ENCODE peak calls at places on chromosomes 3 and 15, in five cellular contexts. One of them, this sample, is unnamed.

GRCh38 chr15:52379395-52380111 is 83.9 kb upstream of the MYO5C start:
- DNase-seq in HepG2: no peak
- DNase-seq in K562: no peak
- DNase-seq in HCT116: no peak
- DNase-seq in GM12878: peak; percentile 91
- DNase-seq in this sample: no peak

GRCh38 chr3:189820365-189820720 is 189.2 kb downstream of the TP63 start:
- DNase-seq in K562: no peak
- DNase-seq in HepG2: no peak
- DNase-seq in GM12878: peak; percentile 23
- DNase-seq in HCT116: no peak
- DNase-seq in this sample: no peak

GRCh38 chr3:135229018-135229495 is 434.0 kb downstream of the EPHB1 start:
- DNase-seq in HCT116: no peak
- DNase-seq in K562: no peak
- DNase-seq in HepG2: no peak
- DNase-seq in GM12878: no peak
- DNase-seq in this sample: no peak

GRCh38 chr15:81548350-81549116 is 174.5 kb upstream of the TMC3 start:
- DNase-seq in HepG2: no peak
- DNase-seq in HCT116: no peak
- DNase-seq in K562: no peak
- DNase-seq in GM12878: no peak
- DNase-seq in this sample: no peak

GRCh38 chr3:184332370-184333090 is 4.9 kb upstream of the FAM131A start:
- DNase-seq in GM12878: no peak
- DNase-seq in K562: no peak
- DNase-seq in HepG2: no peak
- DNase-seq in HCT116: no peak
- DNase-seq in this sample: no peak

GRCh38 chr15:69976366-69976994 is 121.2 kb downstream of the TLE3 start:
- DNase-seq in HCT116: no peak
- DNase-seq in K562: peak; percentile 53
- DNase-seq in HepG2: peak; percentile 21
- DNase-seq in GM12878: no peak
- DNase-seq in this sample: peak; percentile 70

GRCh38 chr15:68326711-68327412 is 49.3 kb downstream of the FEM1B start:
- DNase-seq in HepG2: no peak
- DNase-seq in GM12878: no peak
- DNase-seq in HCT116: no peak
- DNase-seq in K562: no peak
- DNase-seq in this sample: no peak

GRCh38 chr15:41417418-41417811 is 520 bp downstream of the RTF1 start:
- DNase-seq in GM12878: no peak
- DNase-seq in HepG2: no peak
- DNase-seq in HCT116: no peak
- DNase-seq in K562: peak; percentile 59
- DNase-seq in this sample: no peak

GRCh38 chr3:124172846-124173245 is 180.9 kb upstream of the ROPN1 start:
- DNase-seq in K562: no peak
- DNase-seq in GM12878: no peak
- DNase-seq in HCT116: no peak
- DNase-seq in HepG2: no peak
- DNase-seq in this sample: no peak

GRCh38 chr3:74839591-74839990 is 225.1 kb upstream of the CNTN3 start:
- DNase-seq in GM12878: no peak
- DNase-seq in K562: no peak
- DNase-seq in HepG2: no peak
- DNase-seq in HCT116: no peak
- DNase-seq in this sample: no peak

GRCh38 chr3:34284959-34285358 is 486.5 kb downstream of the PDCD6IP start:
- DNase-seq in GM12878: no peak
- DNase-seq in HepG2: no peak
- DNase-seq in HCT116: no peak
- DNase-seq in K562: peak; percentile 6
- DNase-seq in this sample: no peak

GRCh38 chr3:156533205-156533604 is 21.7 kb downstream of the SSR3 start:
- DNase-seq in GM12878: no peak
- DNase-seq in HCT116: no peak
- DNase-seq in K562: no peak
- DNase-seq in HepG2: peak; percentile 32
- DNase-seq in this sample: no peak

DNA sequence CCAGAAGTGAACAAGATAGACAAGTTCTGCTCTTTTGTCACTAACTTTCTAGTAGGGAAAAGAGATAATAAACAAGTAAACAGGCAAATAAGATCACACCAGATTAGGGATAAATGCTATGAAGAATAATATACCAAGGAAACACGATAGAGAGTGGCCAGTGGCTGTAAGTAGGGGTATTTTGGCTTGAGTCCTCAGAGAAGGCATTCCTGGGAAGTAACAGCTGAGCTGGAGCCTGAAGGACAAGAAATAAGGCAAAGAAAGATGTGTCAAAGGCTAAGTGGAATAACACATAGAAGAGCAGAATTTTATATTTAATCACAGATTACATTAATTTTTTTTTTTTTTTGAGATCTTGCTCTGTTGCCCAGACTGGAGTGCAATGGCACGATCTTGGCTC is 366.2 kb downstream of the ZIC1 start:
- DNase-seq in GM12878: no peak
- DNase-seq in HCT116: no peak
- DNase-seq in K562: no peak
- DNase-seq in HepG2: no peak
- DNase-seq in this sample: no peak
- TF ChIP-seq ZNF274 in GM12878: no peak
- TF ChIP-seq ZNF274 in HCT116: no peak
- TF ChIP-seq ZNF274 in K562: no peak
- TF ChIP-seq ZNF274 in HepG2: no peak
- TF ChIP-seq ZNF274 in this sample: no peak

DNA sequence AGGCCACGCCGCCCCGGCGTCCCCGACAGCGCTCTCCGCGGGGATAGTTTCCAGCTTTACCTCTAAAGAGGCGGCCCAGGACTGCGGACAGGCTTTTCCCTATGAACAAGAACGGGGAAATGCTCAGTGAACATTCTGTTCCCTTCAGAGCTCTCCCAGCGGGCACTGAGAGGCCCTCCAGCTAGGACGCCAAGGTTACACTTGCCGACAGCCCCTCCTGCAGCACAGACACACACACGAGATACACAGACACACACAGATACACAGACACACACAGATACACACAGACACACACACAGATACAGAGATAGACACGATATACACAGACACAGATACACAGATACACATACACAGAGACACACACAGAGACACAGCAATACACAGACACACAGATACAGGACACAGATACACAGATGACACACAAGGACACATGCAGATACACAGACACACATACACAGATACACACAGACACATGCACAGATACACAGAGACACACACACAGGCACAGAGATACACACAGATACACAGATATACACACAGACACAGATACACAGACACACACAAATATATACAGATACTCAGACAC is 533 bp upstream of the OCA2 start:
- DNase-seq in GM12878: no peak
- DNase-seq in HCT116: no peak
- DNase-seq in K562: no peak
- DNase-seq in HepG2: no peak
- DNase-seq in this sample: no peak
- TF ChIP-seq EZH2 in GM12878: no peak
- TF ChIP-seq EZH2 in HCT116: no peak
- TF ChIP-seq EZH2 in K562: no peak
- TF ChIP-seq EZH2 in HepG2: no peak
- TF ChIP-seq EZH2 in this sample: peak; percentile 24

DNA sequence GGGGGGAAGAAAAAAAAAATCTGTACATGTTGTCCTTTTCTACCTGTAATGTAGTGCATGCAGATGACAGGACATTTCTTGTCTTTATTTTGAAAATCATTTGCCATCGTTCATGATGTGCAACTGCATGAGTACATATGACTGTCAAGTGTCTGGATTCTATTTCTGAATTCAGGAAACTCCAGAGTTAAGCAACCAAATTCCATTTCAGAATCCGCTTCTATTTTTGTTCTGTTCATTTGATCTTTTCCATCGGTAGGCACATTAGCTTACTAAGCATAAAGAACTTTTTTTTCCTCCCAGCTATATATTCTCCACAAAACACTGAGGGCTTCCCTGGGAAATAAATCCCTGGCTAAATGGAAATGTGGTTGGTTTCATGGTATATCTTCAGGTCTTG is 365.5 kb downstream of the PTPRG start:
- DNase-seq in HepG2: no peak
- DNase-seq in K562: no peak
- DNase-seq in HCT116: no peak
- DNase-seq in GM12878: no peak
- DNase-seq in this sample: no peak
- TF ChIP-seq ZNF274 in HepG2: no peak
- TF ChIP-seq ZNF274 in K562: no peak
- TF ChIP-seq ZNF274 in HCT116: no peak
- TF ChIP-seq ZNF274 in GM12878: no peak
- TF ChIP-seq ZNF274 in this sample: no peak

DNA sequence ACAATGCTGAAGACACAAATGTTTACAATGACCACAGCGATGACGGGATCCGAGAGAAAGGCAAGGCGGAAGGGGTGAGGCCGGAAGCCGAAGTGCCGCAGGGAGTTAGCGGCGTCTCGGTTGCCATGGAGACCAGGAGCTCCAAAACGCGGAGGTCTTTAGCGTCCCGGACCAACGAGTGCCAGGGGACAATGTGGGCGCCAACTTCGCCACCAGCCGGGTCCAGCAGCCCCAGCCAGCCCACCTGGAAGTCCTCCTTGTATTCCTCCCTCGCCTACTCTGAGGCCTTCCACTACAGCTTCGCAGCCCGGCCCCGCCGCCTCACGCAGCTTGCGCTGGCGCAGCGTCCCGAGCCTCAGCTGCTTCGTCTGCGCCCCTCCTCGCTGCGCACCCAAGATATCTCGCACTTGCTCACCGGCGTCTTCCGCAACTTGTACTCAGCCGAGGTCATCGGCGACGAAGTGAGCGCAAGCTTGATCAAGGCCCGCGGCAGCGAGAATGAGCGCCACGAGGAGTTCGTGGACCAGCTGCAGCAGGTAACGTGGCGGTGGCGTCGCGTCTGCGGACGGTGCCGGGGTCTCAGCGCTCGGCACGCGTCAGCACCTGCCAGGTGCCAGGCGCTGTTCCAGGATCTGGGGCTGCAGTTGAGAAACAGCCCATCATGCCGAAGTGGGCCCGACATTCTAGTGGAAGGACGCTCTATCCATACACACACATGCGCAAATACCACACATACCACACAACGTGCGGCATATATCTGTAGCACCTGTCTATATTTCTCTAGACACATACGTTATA is at the start of gene DLEC1:
- DNase-seq in HCT116: no peak
- DNase-seq in GM12878: no peak
- DNase-seq in K562: no peak
- DNase-seq in HepG2: no peak
- DNase-seq in this sample: peak; percentile 85
- TF ChIP-seq EZH2 in HCT116: no peak
- TF ChIP-seq EZH2 in GM12878: no peak
- TF ChIP-seq EZH2 in K562: no peak
- TF ChIP-seq EZH2 in HepG2: no peak
- TF ChIP-seq EZH2 in this sample: peak; percentile 66

DNA sequence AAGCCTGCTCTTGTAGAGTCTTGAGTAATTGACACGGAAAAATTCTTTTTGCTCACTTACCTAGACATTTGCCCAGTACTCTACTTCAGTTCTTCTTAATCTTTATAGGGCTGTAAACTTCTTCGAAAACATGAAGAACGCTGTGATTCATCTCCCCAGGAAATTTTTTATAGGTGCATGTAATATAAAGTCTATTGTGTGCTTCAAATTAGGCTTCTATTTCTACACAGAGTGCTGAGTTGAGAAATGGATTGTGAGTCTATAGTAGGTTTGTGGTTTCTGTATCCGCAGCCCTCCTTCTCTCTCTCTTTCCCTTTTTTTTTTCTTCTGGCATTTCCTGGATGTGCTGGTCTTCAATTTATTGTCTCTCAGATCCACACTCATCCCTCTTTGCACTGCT is 183.3 kb upstream of the DCBLD2 start:
- DNase-seq in HepG2: no peak
- DNase-seq in K562: no peak
- DNase-seq in GM12878: no peak
- DNase-seq in HCT116: no peak
- DNase-seq in this sample: no peak
- TF ChIP-seq ZNF274 in HepG2: no peak
- TF ChIP-seq ZNF274 in K562: no peak
- TF ChIP-seq ZNF274 in GM12878: no peak
- TF ChIP-seq ZNF274 in HCT116: no peak
- TF ChIP-seq ZNF274 in this sample: no peak

GRCh38 chr3:40584625-40585189 is 59.9 kb downstream of the ZNF621 start:
- DNase-seq in K562: peak; percentile 86
- DNase-seq in HepG2: peak; percentile 50
- DNase-seq in GM12878: no peak
- DNase-seq in HCT116: peak; percentile 31
- DNase-seq in this sample: peak; percentile 97
- TF ChIP-seq EZH2 in K562: no peak
- TF ChIP-seq EZH2 in HepG2: no peak
- TF ChIP-seq EZH2 in GM12878: no peak
- TF ChIP-seq EZH2 in HCT116: no peak
- TF ChIP-seq EZH2 in this sample: no peak

DNA sequence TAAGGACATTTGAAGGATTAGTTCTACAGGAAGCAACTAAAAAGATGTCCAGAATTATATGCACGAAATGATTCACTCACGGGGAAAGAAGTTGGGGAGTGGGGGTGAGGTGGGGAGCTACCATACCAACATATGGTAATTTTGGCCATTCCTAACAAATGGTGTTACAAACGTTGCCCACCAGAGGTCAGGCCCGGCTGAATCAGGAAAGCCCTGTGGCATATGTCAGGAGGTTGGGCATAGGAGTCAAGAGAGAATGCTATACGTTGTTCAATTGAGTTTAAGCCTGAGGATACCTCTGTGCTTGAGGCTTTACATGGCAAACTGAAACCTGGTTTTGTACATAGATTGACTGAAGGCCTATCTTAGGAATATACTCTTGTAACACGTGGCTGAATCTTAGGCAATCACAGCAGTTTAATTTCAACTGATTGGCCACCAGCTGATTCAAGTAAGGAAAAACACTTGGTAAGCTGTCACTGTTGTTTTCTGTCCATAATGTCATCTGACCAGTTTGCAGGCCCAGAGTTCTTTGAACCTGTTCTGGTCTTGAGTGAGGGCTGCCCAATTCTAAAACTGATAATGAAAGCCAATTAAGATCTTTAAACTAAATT is 23.4 kb upstream of the SLC2A2 start:
- DNase-seq in HepG2: peak; percentile 71
- DNase-seq in GM12878: peak; percentile 34
- DNase-seq in K562: peak; percentile 65
- DNase-seq in HCT116: peak; percentile 45
- DNase-seq in this sample: peak; percentile 65
- TF ChIP-seq ZNF274 in HepG2: no peak
- TF ChIP-seq ZNF274 in GM12878: no peak
- TF ChIP-seq ZNF274 in K562: no peak
- TF ChIP-seq ZNF274 in HCT116: no peak
- TF ChIP-seq ZNF274 in this sample: no peak